ENCODE peak calls at places on chromosome 10, in five cellular contexts. One of them, this sample, is unnamed.

GRCh38 chr10:3783313-3783689 is 1.7 kb downstream of the KLF6 start:
- DNase-seq in right cardiac atrium: peak
- DNase-seq in GM23338: peak
- DNase-seq in PC-3: peak
- DNase-seq in neural progenitor cell: peak
- DNase-seq in this sample: peak

GRCh38 chr10:101305241-101306230 is 48.4 kb upstream of the BTRC start:
- DNase-seq in right cardiac atrium: no peak
- DNase-seq in GM23338: no peak
- DNase-seq in PC-3: no peak
- DNase-seq in neural progenitor cell: peak
- DNase-seq in this sample: peak

GRCh38 chr10:76150139-76150885 is 718.9 kb downstream of the LRMDA start:
- DNase-seq in right cardiac atrium: no peak
- DNase-seq in GM23338: peak
- DNase-seq in PC-3: peak
- DNase-seq in neural progenitor cell: peak
- DNase-seq in this sample: no peak

GRCh38 chr10:30436200-30436599 is 2.2 kb downstream of the MAP3K8 start:
- DNase-seq in right cardiac atrium: no peak
- DNase-seq in GM23338: peak
- DNase-seq in PC-3: peak
- DNase-seq in neural progenitor cell: peak
- DNase-seq in this sample: peak

GRCh38 chr10:53765311-53765710 is 992.7 kb upstream of the MBL2 start:
- DNase-seq in right cardiac atrium: no peak
- DNase-seq in GM23338: no peak
- DNase-seq in PC-3: peak
- DNase-seq in neural progenitor cell: no peak
- DNase-seq in this sample: no peak

GRCh38 chr10:11401314-11402222 is 209.9 kb downstream of the USP6NL start:
- DNase-seq in right cardiac atrium: no peak
- DNase-seq in GM23338: no peak
- DNase-seq in PC-3: no peak
- DNase-seq in neural progenitor cell: peak
- DNase-seq in this sample: no peak

GRCh38 chr10:26780793-26781601 is 79.8 kb downstream of the ABI1 start:
- DNase-seq in right cardiac atrium: no peak
- DNase-seq in GM23338: peak
- DNase-seq in PC-3: peak
- DNase-seq in neural progenitor cell: no peak
- DNase-seq in this sample: no peak

GRCh38 chr10:93280699-93281366 is 201.3 kb downstream of the MYOF start:
- DNase-seq in right cardiac atrium: no peak
- DNase-seq in GM23338: peak
- DNase-seq in PC-3: no peak
- DNase-seq in neural progenitor cell: peak
- DNase-seq in this sample: no peak

GRCh38 chr10:44071479-44071878 is 313.4 kb downstream of the CXCL12 start:
- DNase-seq in right cardiac atrium: no peak
- DNase-seq in GM23338: no peak
- DNase-seq in PC-3: no peak
- DNase-seq in neural progenitor cell: no peak
- DNase-seq in this sample: no peak

GRCh38 chr10:53356616-53357349 is 584.2 kb upstream of the MBL2 start:
- DNase-seq in right cardiac atrium: no peak
- DNase-seq in GM23338: no peak
- DNase-seq in PC-3: peak
- DNase-seq in neural progenitor cell: no peak
- DNase-seq in this sample: no peak

GRCh38 chr10:114987995-114988394 is 50.0 kb downstream of the TRUB1 start:
- DNase-seq in right cardiac atrium: no peak
- DNase-seq in GM23338: no peak
- DNase-seq in PC-3: peak
- DNase-seq in neural progenitor cell: no peak
- DNase-seq in this sample: no peak

GRCh38 chr10:76301950-76302349 is 870.5 kb downstream of the LRMDA start:
- DNase-seq in right cardiac atrium: no peak
- DNase-seq in GM23338: no peak
- DNase-seq in PC-3: peak
- DNase-seq in neural progenitor cell: no peak
- DNase-seq in this sample: no peak

GRCh38 chr10:91340613-91341362 is 69.4 kb upstream of the HECTD2 start:
- DNase-seq in right cardiac atrium: peak
- DNase-seq in GM23338: no peak
- DNase-seq in PC-3: peak
- DNase-seq in neural progenitor cell: no peak
- DNase-seq in this sample: peak

GRCh38 chr10:13775786-13776780 is 189.3 kb downstream of the PRPF18 start:
- DNase-seq in right cardiac atrium: no peak
- DNase-seq in GM23338: no peak
- DNase-seq in PC-3: peak
- DNase-seq in neural progenitor cell: no peak
- DNase-seq in this sample: no peak

GRCh38 chr10:17578603-17579002 is 38.6 kb downstream of the HACD1 start:
- DNase-seq in right cardiac atrium: no peak
- DNase-seq in GM23338: no peak
- DNase-seq in PC-3: no peak
- DNase-seq in neural progenitor cell: no peak
- DNase-seq in this sample: no peak

GRCh38 chr10:797179-797578 is 107.7 kb upstream of the DIP2C start:
- DNase-seq in right cardiac atrium: no peak
- DNase-seq in GM23338: no peak
- DNase-seq in PC-3: no peak
- DNase-seq in neural progenitor cell: no peak
- DNase-seq in this sample: no peak

GRCh38 chr10:49634053-49634660 is 20.3 kb downstream of the CHAT start:
- DNase-seq in right cardiac atrium: no peak
- DNase-seq in GM23338: no peak
- DNase-seq in PC-3: no peak
- DNase-seq in neural progenitor cell: no peak
- DNase-seq in this sample: no peak

GRCh38 chr10:3494131-3494878 is 290.7 kb downstream of the KLF6 start:
- DNase-seq in right cardiac atrium: peak
- DNase-seq in GM23338: peak
- DNase-seq in PC-3: no peak
- DNase-seq in neural progenitor cell: no peak
- DNase-seq in this sample: no peak

GRCh38 chr10:89314676-89315075 is 12.8 kb downstream of the IFIT2 start:
- DNase-seq in right cardiac atrium: no peak
- DNase-seq in GM23338: no peak
- DNase-seq in PC-3: no peak
- DNase-seq in neural progenitor cell: no peak
- DNase-seq in this sample: no peak

GRCh38 chr10:132916421-132916841 is 25.9 kb downstream of the CFAP46 start:
- DNase-seq in right cardiac atrium: no peak
- DNase-seq in GM23338: no peak
- DNase-seq in PC-3: no peak
- DNase-seq in neural progenitor cell: no peak
- DNase-seq in this sample: peak

GRCh38 chr10:12503311-12503710 is 154.0 kb downstream of the CAMK1D start:
- DNase-seq in right cardiac atrium: no peak
- DNase-seq in GM23338: no peak
- DNase-seq in PC-3: no peak
- DNase-seq in neural progenitor cell: no peak
- DNase-seq in this sample: no peak

GRCh38 chr10:122968698-122969097 is 11.5 kb upstream of the PSTK start:
- DNase-seq in right cardiac atrium: no peak
- DNase-seq in GM23338: no peak
- DNase-seq in PC-3: no peak
- DNase-seq in neural progenitor cell: no peak
- DNase-seq in this sample: no peak

GRCh38 chr10:29840516-29841276 is 205.9 kb upstream of the SVIL start:
- DNase-seq in right cardiac atrium: no peak
- DNase-seq in GM23338: no peak
- DNase-seq in PC-3: no peak
- DNase-seq in neural progenitor cell: no peak
- DNase-seq in this sample: no peak

GRCh38 chr10:14016011-14016536 is 314.6 kb downstream of the FRMD4A start:
- DNase-seq in right cardiac atrium: peak
- DNase-seq in GM23338: no peak
- DNase-seq in PC-3: no peak
- DNase-seq in neural progenitor cell: no peak
- DNase-seq in this sample: no peak

GRCh38 chr10:1050555-1050954 is 1.6 kb upstream of the IDI1 start:
- DNase-seq in right cardiac atrium: no peak
- DNase-seq in GM23338: peak
- DNase-seq in PC-3: peak
- DNase-seq in neural progenitor cell: peak
- DNase-seq in this sample: no peak

GRCh38 chr10:34815174-34816066 is at the start of gene PARD3:
- DNase-seq in right cardiac atrium: peak
- DNase-seq in GM23338: peak
- DNase-seq in PC-3: peak
- DNase-seq in neural progenitor cell: peak
- DNase-seq in this sample: peak

DNA sequence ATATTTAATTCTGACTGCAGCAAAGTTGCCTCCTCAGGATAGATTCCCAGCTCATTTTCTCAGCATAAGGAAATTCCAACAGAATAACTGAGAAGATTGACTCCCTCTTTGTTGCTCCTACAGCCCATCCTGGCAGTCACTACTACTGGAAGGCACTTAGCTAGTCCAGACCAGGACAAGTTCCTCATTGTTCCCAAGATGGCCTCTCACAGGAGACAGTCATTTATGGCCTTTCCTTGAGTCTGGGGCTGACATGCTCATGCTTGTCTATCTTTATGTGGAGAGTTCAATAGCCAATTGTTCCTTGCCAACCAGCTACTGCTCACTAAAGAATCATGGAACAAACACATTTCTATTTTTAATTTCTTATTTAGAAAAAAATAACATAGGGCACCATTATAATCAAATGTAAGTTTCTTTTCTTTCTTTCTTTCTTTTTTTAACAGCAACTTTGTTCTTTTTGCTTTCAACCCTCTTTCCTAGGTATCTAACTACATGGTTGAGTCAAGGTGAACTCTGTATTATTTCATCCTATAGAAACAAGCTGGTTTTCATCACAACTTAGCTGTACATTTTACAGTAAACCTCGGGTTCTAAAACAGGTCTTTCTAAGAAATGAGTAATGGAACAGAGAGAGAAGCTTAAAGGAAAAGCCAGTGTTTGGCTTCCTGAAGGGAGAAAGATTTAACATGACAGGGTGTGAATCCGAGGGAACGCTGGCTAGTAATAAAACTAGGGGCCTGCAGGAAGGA is 143.1 kb upstream of the ITGB1 start:
- DNase-seq in right cardiac atrium: no peak
- DNase-seq in GM23338: no peak
- DNase-seq in PC-3: no peak
- DNase-seq in neural progenitor cell: no peak
- DNase-seq in this sample: peak
- H3K27ac ChIP-seq in right cardiac atrium: no peak
- H3K27ac ChIP-seq in GM23338: no peak
- H3K27ac ChIP-seq in PC-3: no peak
- H3K27ac ChIP-seq in neural progenitor cell: no peak
- H3K27ac ChIP-seq in this sample: no peak

GRCh38 chr10:45520476-45520875 is 146.5 kb downstream of the ALOX5 start:
- DNase-seq in right cardiac atrium: no peak
- DNase-seq in GM23338: peak
- DNase-seq in PC-3: no peak
- DNase-seq in neural progenitor cell: no peak
- DNase-seq in this sample: no peak

DNA sequence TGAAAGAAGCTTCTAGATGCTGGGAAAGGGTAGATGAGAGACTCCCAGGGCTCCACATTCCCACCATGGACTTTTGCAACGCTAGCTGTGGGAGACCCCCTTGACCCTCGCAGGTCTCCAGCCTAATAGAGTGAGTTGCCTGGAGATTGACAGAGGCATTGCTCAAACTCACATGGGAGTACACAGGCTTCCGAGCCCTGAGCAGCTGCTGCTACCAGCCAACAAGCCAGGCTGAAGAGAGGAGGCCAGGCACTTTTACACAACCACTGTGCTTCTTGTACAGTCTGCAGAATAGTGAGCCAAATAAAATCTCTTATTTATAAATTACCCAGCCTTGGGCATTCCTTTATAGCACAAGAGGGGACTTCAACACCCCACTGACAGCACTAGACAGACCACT is 146.3 kb downstream of the ZFAND4 start:
- DNase-seq in right cardiac atrium: peak
- DNase-seq in GM23338: no peak
- DNase-seq in PC-3: no peak
- DNase-seq in neural progenitor cell: no peak
- DNase-seq in this sample: no peak
- H3K27ac ChIP-seq in right cardiac atrium: no peak
- H3K27ac ChIP-seq in GM23338: no peak
- H3K27ac ChIP-seq in PC-3: no peak
- H3K27ac ChIP-seq in neural progenitor cell: no peak
- H3K27ac ChIP-seq in this sample: no peak

DNA sequence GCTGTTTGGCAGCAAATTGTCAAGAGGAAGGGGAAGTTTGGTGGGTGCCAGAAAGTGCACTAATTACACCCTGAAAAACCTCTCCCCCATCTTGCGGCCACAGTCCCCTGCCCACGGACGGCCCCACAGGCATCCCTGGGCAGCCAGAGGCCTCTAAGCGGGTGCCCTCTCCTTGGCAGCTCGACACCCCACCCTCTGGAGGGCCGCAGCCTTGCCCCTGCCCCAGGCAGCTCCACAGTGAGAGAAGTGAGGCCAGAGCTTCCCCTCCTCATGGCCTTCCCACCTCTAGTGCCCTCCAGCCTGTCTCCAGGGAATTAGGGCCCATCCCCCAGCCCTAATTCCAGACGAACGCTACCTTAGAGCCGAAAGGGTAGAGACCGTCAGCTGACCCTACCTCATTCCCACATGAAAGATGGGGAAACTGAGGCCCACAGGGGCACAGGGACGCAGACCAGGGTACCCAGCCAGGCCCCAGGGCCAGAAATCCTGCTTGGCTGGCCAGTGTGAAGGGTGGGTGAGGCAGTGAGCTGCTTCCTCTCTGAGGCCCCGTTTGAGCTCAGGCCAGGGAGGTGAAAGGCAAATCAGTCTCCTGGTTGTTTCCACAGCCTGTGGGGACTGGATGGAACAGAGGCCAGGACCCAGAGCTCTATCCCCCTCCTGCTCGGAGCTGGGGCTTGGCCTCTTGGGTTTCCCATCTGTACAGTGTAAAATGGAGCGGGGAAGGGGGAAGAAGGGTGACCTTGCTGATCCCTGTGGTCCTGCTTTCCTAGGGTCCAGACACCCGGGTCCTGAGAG is 10.0 kb downstream of the ZCCHC24 start:
- DNase-seq in right cardiac atrium: peak
- DNase-seq in GM23338: no peak
- DNase-seq in PC-3: peak
- DNase-seq in neural progenitor cell: peak
- DNase-seq in this sample: no peak
- H3K27ac ChIP-seq in right cardiac atrium: peak
- H3K27ac ChIP-seq in GM23338: no peak
- H3K27ac ChIP-seq in PC-3: peak
- H3K27ac ChIP-seq in neural progenitor cell: no peak
- H3K27ac ChIP-seq in this sample: no peak

DNA sequence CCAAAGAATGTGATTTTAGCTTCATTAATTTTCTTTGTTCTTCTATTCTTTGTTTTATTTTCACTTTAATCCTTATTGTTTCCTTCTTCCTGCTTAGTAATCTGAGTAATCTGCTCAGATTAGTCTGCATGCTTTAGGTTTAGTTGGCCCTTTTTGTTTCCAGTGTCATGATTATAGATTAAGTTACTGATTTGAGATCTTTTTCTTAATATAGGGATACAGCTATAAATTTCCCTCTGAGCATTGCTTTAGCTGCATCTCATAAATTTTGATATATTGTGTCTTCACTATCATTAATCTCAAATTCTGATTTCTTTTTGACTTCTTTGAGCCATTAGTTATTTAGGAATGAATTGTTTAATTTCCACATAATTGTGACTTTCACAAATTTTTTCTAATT is 6.2 kb downstream of the NET1 start:
- DNase-seq in right cardiac atrium: no peak
- DNase-seq in GM23338: no peak
- DNase-seq in PC-3: no peak
- DNase-seq in neural progenitor cell: no peak
- DNase-seq in this sample: no peak
- H3K27ac ChIP-seq in right cardiac atrium: no peak
- H3K27ac ChIP-seq in GM23338: no peak
- H3K27ac ChIP-seq in PC-3: no peak
- H3K27ac ChIP-seq in neural progenitor cell: no peak
- H3K27ac ChIP-seq in this sample: no peak